ENCODE peak calls at places on chromosomes 12 and 14, in eight cellular contexts. One of them, this sample, is unnamed.
A peak's percentile ranks its signal among the peaks of the same experiment; 100 is the strongest.

GRCh38 chr12:103354403-103354802 is 141.4 kb downstream of the C12orf42 start:
- DNase-seq in MM.1S: no peak
- DNase-seq in PC-3: no peak
- DNase-seq in GM23338: no peak
- DNase-seq in neural progenitor cell: no peak
- DNase-seq in GM23248: no peak
- DNase-seq in HCT116: no peak
- DNase-seq in hepatocyte: no peak
- DNase-seq in this sample: no peak

GRCh38 chr12:89134213-89134770 is 218.0 kb downstream of the DUSP6 start:
- DNase-seq in HCT116: peak; percentile 22
- DNase-seq in PC-3: no peak
- DNase-seq in hepatocyte: no peak
- DNase-seq in neural progenitor cell: no peak
- DNase-seq in GM23338: no peak
- DNase-seq in GM23248: no peak
- DNase-seq in MM.1S: no peak
- DNase-seq in this sample: no peak

GRCh38 chr14:54278665-54279295 is 118.0 kb upstream of the CDKN3 start:
- DNase-seq in PC-3: no peak
- DNase-seq in GM23338: no peak
- DNase-seq in HCT116: no peak
- DNase-seq in hepatocyte: no peak
- DNase-seq in neural progenitor cell: no peak
- DNase-seq in GM23248: no peak
- DNase-seq in MM.1S: peak; percentile 10
- DNase-seq in this sample: no peak

GRCh38 chr14:34596891-34597290 is 33.1 kb downstream of the SNX6 start:
- DNase-seq in PC-3: no peak
- DNase-seq in MM.1S: no peak
- DNase-seq in GM23248: no peak
- DNase-seq in HCT116: no peak
- DNase-seq in hepatocyte: no peak
- DNase-seq in GM23338: no peak
- DNase-seq in neural progenitor cell: no peak
- DNase-seq in this sample: no peak

GRCh38 chr12:15011162-15011561 is 38.3 kb downstream of the PDE6H start:
- DNase-seq in hepatocyte: no peak
- DNase-seq in HCT116: no peak
- DNase-seq in PC-3: peak; percentile 29
- DNase-seq in GM23248: peak; percentile 11
- DNase-seq in neural progenitor cell: no peak
- DNase-seq in MM.1S: peak; percentile 46
- DNase-seq in GM23338: peak; percentile 54
- DNase-seq in this sample: peak; percentile 23

GRCh38 chr12:77049767-77050353 is 15.5 kb downstream of the E2F7 start:
- DNase-seq in PC-3: peak; percentile 83
- DNase-seq in MM.1S: peak; percentile 77
- DNase-seq in hepatocyte: peak; percentile 82
- DNase-seq in neural progenitor cell: peak; percentile 63
- DNase-seq in GM23338: peak; percentile 68
- DNase-seq in HCT116: peak; percentile 63
- DNase-seq in GM23248: peak; percentile 71
- DNase-seq in this sample: peak; percentile 79

GRCh38 chr14:99944241-99944651 is 121.0 kb upstream of the EVL start:
- DNase-seq in HCT116: no peak
- DNase-seq in PC-3: no peak
- DNase-seq in MM.1S: no peak
- DNase-seq in GM23338: no peak
- DNase-seq in GM23248: no peak
- DNase-seq in hepatocyte: peak; percentile 26
- DNase-seq in neural progenitor cell: no peak
- DNase-seq in this sample: no peak

GRCh38 chr12:89709994-89710872 is 1.6 kb upstream of the ATP2B1 start:
- DNase-seq in GM23248: peak; percentile 74
- DNase-seq in GM23338: peak; percentile 76
- DNase-seq in MM.1S: no peak
- DNase-seq in neural progenitor cell: peak; percentile 77
- DNase-seq in hepatocyte: peak; percentile 69
- DNase-seq in HCT116: no peak
- DNase-seq in PC-3: peak; percentile 26
- DNase-seq in this sample: peak; percentile 58

GRCh38 chr12:68403711-68404110 is 71.5 kb upstream of the MDM1 start:
- DNase-seq in HCT116: no peak
- DNase-seq in GM23248: no peak
- DNase-seq in neural progenitor cell: no peak
- DNase-seq in GM23338: no peak
- DNase-seq in PC-3: no peak
- DNase-seq in hepatocyte: no peak
- DNase-seq in MM.1S: no peak
- DNase-seq in this sample: no peak

GRCh38 chr14:102026934-102027333 is 59.9 kb downstream of the HSP90AA1 start:
- DNase-seq in hepatocyte: no peak
- DNase-seq in MM.1S: no peak
- DNase-seq in HCT116: no peak
- DNase-seq in GM23248: no peak
- DNase-seq in GM23338: no peak
- DNase-seq in neural progenitor cell: no peak
- DNase-seq in PC-3: no peak
- DNase-seq in this sample: no peak

GRCh38 chr12:96343347-96343954 is 56.8 kb downstream of the CDK17 start:
- DNase-seq in HCT116: no peak
- DNase-seq in GM23338: no peak
- DNase-seq in GM23248: peak; percentile 23
- DNase-seq in neural progenitor cell: no peak
- DNase-seq in PC-3: no peak
- DNase-seq in hepatocyte: no peak
- DNase-seq in MM.1S: peak; percentile 92
- DNase-seq in this sample: peak; percentile 10

GRCh38 chr12:132488127-132489077 is 1.5 kb upstream of the FBRSL1 start:
- DNase-seq in HCT116: no peak
- DNase-seq in MM.1S: no peak
- DNase-seq in GM23338: no peak
- DNase-seq in neural progenitor cell: peak; percentile 28
- DNase-seq in PC-3: no peak
- DNase-seq in hepatocyte: no peak
- DNase-seq in GM23248: no peak
- DNase-seq in this sample: peak; percentile 31

GRCh38 chr12:32116897-32117296 is 10.2 kb downstream of the BICD1 start:
- DNase-seq in GM23338: no peak
- DNase-seq in MM.1S: no peak
- DNase-seq in GM23248: peak; percentile 47
- DNase-seq in PC-3: peak; percentile 51
- DNase-seq in hepatocyte: no peak
- DNase-seq in neural progenitor cell: no peak
- DNase-seq in HCT116: no peak
- DNase-seq in this sample: no peak

GRCh38 chr12:130700492-130701401 is 15.4 kb downstream of the RIMBP2 start:
- DNase-seq in GM23338: no peak
- DNase-seq in GM23248: no peak
- DNase-seq in HCT116: no peak
- DNase-seq in hepatocyte: no peak
- DNase-seq in PC-3: no peak
- DNase-seq in neural progenitor cell: no peak
- DNase-seq in MM.1S: no peak
- DNase-seq in this sample: no peak

GRCh38 chr14:24428628-24429394 is 657 bp downstream of the CBLN3 start:
- DNase-seq in GM23248: peak; percentile 33
- DNase-seq in PC-3: no peak
- DNase-seq in neural progenitor cell: no peak
- DNase-seq in MM.1S: no peak
- DNase-seq in HCT116: no peak
- DNase-seq in GM23338: peak; percentile 34
- DNase-seq in hepatocyte: no peak
- DNase-seq in this sample: no peak

GRCh38 chr12:52539821-52540173 is 13.1 kb downstream of the KRT71 start:
- DNase-seq in HCT116: no peak
- DNase-seq in MM.1S: no peak
- DNase-seq in GM23338: no peak
- DNase-seq in hepatocyte: no peak
- DNase-seq in neural progenitor cell: no peak
- DNase-seq in GM23248: no peak
- DNase-seq in PC-3: no peak
- DNase-seq in this sample: no peak

GRCh38 chr12:79174656-79175055 is 310.1 kb downstream of the SYT1 start:
- DNase-seq in HCT116: peak; percentile 42
- DNase-seq in PC-3: peak; percentile 70
- DNase-seq in neural progenitor cell: no peak
- DNase-seq in GM23338: peak; percentile 46
- DNase-seq in MM.1S: peak; percentile 55
- DNase-seq in GM23248: peak; percentile 79
- DNase-seq in hepatocyte: peak; percentile 46
- DNase-seq in this sample: peak; percentile 4

GRCh38 chr14:104139460-104140212 is 1.2 kb downstream of the KIF26A start:
- DNase-seq in GM23248: no peak
- DNase-seq in GM23338: no peak
- DNase-seq in hepatocyte: no peak
- DNase-seq in neural progenitor cell: peak; percentile 92
- DNase-seq in PC-3: no peak
- DNase-seq in HCT116: no peak
- DNase-seq in MM.1S: no peak
- DNase-seq in this sample: no peak

GRCh38 chr12:24045816-24046257 is 96.4 kb upstream of the SOX5 start:
- DNase-seq in PC-3: no peak
- DNase-seq in hepatocyte: peak; percentile 7
- DNase-seq in HCT116: no peak
- DNase-seq in GM23248: no peak
- DNase-seq in MM.1S: peak; percentile 31
- DNase-seq in GM23338: no peak
- DNase-seq in neural progenitor cell: no peak
- DNase-seq in this sample: no peak

GRCh38 chr14:102994689-102995088 is 62.7 kb downstream of the CDC42BPB start:
- DNase-seq in GM23248: no peak
- DNase-seq in HCT116: no peak
- DNase-seq in PC-3: no peak
- DNase-seq in MM.1S: no peak
- DNase-seq in GM23338: no peak
- DNase-seq in neural progenitor cell: no peak
- DNase-seq in hepatocyte: no peak
- DNase-seq in this sample: no peak

GRCh38 chr14:59321184-59321952 is 132.9 kb downstream of the DAAM1 start:
- DNase-seq in MM.1S: no peak
- DNase-seq in HCT116: no peak
- DNase-seq in PC-3: peak; percentile 99
- DNase-seq in GM23338: no peak
- DNase-seq in hepatocyte: no peak
- DNase-seq in GM23248: peak; percentile 69
- DNase-seq in neural progenitor cell: no peak
- DNase-seq in this sample: no peak

GRCh38 chr12:132151766-132152410 is 7.6 kb downstream of the NOC4L start:
- DNase-seq in HCT116: no peak
- DNase-seq in PC-3: no peak
- DNase-seq in neural progenitor cell: no peak
- DNase-seq in GM23338: no peak
- DNase-seq in GM23248: no peak
- DNase-seq in hepatocyte: no peak
- DNase-seq in MM.1S: no peak
- DNase-seq in this sample: no peak

GRCh38 chr12:95114766-95115450 is 41.5 kb upstream of the NR2C1 start:
- DNase-seq in GM23338: peak; percentile 62
- DNase-seq in hepatocyte: no peak
- DNase-seq in neural progenitor cell: no peak
- DNase-seq in GM23248: peak; percentile 51
- DNase-seq in PC-3: peak; percentile 49
- DNase-seq in HCT116: no peak
- DNase-seq in MM.1S: no peak
- DNase-seq in this sample: no peak

DNA sequence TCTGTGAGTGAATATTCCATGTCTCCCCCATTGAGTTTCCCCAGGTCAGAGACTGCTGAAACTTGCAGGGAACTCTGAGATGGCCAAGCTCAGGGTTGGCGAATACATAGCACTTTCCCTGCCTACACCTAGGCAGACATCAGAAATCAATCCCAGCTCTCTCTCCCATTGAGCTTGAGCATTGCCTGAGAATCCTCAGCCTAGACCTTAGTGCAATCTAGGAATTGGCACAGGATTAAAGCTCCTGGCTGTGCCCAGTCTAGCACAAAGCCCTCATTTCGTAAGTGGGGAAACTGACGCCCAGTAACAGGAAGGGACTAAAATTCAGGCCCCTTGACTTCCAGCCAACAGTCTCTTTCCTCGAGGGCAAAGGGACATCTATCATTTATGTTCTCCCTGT is 72.0 kb upstream of the NCOR2 start:
- DNase-seq in PC-3: no peak
- DNase-seq in neural progenitor cell: no peak
- DNase-seq in GM23338: no peak
- DNase-seq in GM23248: no peak
- DNase-seq in hepatocyte: no peak
- DNase-seq in MM.1S: no peak
- DNase-seq in HCT116: no peak
- DNase-seq in this sample: no peak
- TF ChIP-seq EZH2phosphoT487 in PC-3: no peak
- TF ChIP-seq EZH2phosphoT487 in neural progenitor cell: no peak
- TF ChIP-seq EZH2phosphoT487 in GM23338: no peak
- TF ChIP-seq EZH2phosphoT487 in GM23248: no peak
- TF ChIP-seq EZH2phosphoT487 in hepatocyte: no peak
- TF ChIP-seq EZH2phosphoT487 in MM.1S: no peak
- TF ChIP-seq EZH2phosphoT487 in HCT116: no peak
- TF ChIP-seq EZH2phosphoT487 in this sample: no peak

GRCh38 chr14:74942608-74943007 is 12.8 kb downstream of the PGF start:
- DNase-seq in GM23248: no peak
- DNase-seq in neural progenitor cell: no peak
- DNase-seq in hepatocyte: no peak
- DNase-seq in GM23338: no peak
- DNase-seq in PC-3: no peak
- DNase-seq in MM.1S: no peak
- DNase-seq in HCT116: no peak
- DNase-seq in this sample: no peak
- H2AFZ ChIP-seq in GM23248: no peak overlapping the region
- H2AFZ ChIP-seq in neural progenitor cell: peak overlapping the region; percentile 19
- H2AFZ ChIP-seq in hepatocyte: no peak overlapping the region
- H2AFZ ChIP-seq in GM23338: no peak overlapping the region
- H2AFZ ChIP-seq in PC-3: no peak overlapping the region
- H2AFZ ChIP-seq in MM.1S: no peak overlapping the region
- H2AFZ ChIP-seq in HCT116: no peak overlapping the region
- H2AFZ ChIP-seq in this sample: peak overlapping the region; percentile 64

GRCh38 chr12:18139989-18140596 is 50.1 kb upstream of the RERGL start:
- DNase-seq in HCT116: no peak
- DNase-seq in GM23248: peak; percentile 59
- DNase-seq in neural progenitor cell: peak; percentile 16
- DNase-seq in MM.1S: peak; percentile 28
- DNase-seq in PC-3: peak; percentile 60
- DNase-seq in GM23338: peak; percentile 63
- DNase-seq in hepatocyte: peak; percentile 23
- DNase-seq in this sample: peak; percentile 68
- TF ChIP-seq EZH2phosphoT487 in HCT116: no peak
- TF ChIP-seq EZH2phosphoT487 in GM23248: no peak
- TF ChIP-seq EZH2phosphoT487 in neural progenitor cell: no peak
- TF ChIP-seq EZH2phosphoT487 in MM.1S: no peak
- TF ChIP-seq EZH2phosphoT487 in PC-3: no peak
- TF ChIP-seq EZH2phosphoT487 in GM23338: no peak
- TF ChIP-seq EZH2phosphoT487 in hepatocyte: no peak
- TF ChIP-seq EZH2phosphoT487 in this sample: no peak

DNA sequence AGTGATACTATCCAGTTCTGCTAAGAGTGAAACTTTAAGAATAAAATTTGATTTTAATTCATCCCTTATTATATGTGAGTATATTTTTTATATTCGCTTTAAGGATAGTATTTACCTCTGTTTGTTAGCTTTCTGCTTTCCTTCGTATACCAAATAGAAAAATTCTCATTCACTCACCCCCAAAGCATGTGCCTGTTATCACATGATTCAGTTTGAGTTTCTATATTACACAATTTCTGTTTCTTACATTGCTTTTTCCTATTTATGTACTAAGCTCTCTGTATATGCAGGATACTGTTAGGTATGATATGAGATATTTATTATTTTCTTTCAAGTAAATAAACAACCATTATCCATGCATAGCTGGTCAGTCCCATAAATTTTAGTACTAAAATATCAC is 275.2 kb downstream of the FBXL14 start:
- DNase-seq in HCT116: no peak
- DNase-seq in GM23338: no peak
- DNase-seq in GM23248: peak; percentile 71
- DNase-seq in hepatocyte: no peak
- DNase-seq in neural progenitor cell: no peak
- DNase-seq in MM.1S: no peak
- DNase-seq in PC-3: no peak
- DNase-seq in this sample: no peak
- H2AFZ ChIP-seq in HCT116: no peak overlapping the region
- H2AFZ ChIP-seq in GM23338: no peak overlapping the region
- H2AFZ ChIP-seq in GM23248: peak overlapping the region; percentile 23
- H2AFZ ChIP-seq in hepatocyte: no peak overlapping the region
- H2AFZ ChIP-seq in neural progenitor cell: no peak overlapping the region
- H2AFZ ChIP-seq in MM.1S: no peak overlapping the region
- H2AFZ ChIP-seq in PC-3: no peak overlapping the region
- H2AFZ ChIP-seq in this sample: no peak overlapping the region

This sample was measured in OCI-LY7.